ENCODE peak calls at places on chromosomes 11 and 22, in eight cellular contexts. G is lung; N is effector memory CD4-positive, alpha-beta T cell; R is aorta; V is heart left ventricle; C is body of pancreas; W is pancreas; T is lower lobe of right lung. X is an unnamed sample.

GRCh38 chr22:39634530-39635399 is 64.2 kb downstream of the CACNA1I start:
- DNase-seq in V (no peak), G (no peak), N (no peak), T (no peak), R (no peak), C (peak; percentile 18), W (no peak), X (no peak)

GRCh38 chr11:117701781-117702180 is 95.2 kb downstream of the DSCAML1 start:
- DNase-seq in W (no peak), R (no peak), V (no peak), G (no peak), C (no peak), T (no peak), N (no peak), X (no peak)

GRCh38 chr11:17846852-17847453 is 112.4 kb downstream of the KCNC1 start:
- DNase-seq in W (no peak), R (no peak), N (no peak), G (no peak), T (no peak), C (no peak), V (peak; percentile 10), X (no peak)

GRCh38 chr11:44568706-44569473 is 3.4 kb downstream of the CD82 start:
- DNase-seq in T (peak; percentile 87), W (peak; percentile 31), G (peak; percentile 79), V (peak; percentile 76), C (no peak), R (peak; percentile 92), N (peak; percentile 91), X (peak; percentile 91)

GRCh38 chr11:108084811-108085210 is 36.6 kb upstream of the ACAT1 start:
- DNase-seq in C (no peak), G (no peak), W (no peak), V (no peak), T (no peak), N (no peak), R (no peak), X (no peak)

GRCh38 chr11:47259178-47259977 is 1.6 kb downstream of the NR1H3 start:
- DNase-seq in T (peak; percentile 48), R (peak; percentile 61), V (peak; percentile 54), G (no peak), N (no peak), W (peak; percentile 38), C (no peak), X (no peak)

GRCh38 chr11:117146521-117146920 is 2.4 kb downstream of the PAFAH1B2 start:
- DNase-seq in T (no peak), G (no peak), R (no peak), V (no peak), N (no peak), C (no peak), W (no peak), X (no peak)

GRCh38 chr11:46597609-46598219 is 3.9 kb upstream of the AMBRA1 start:
- DNase-seq in C (no peak), T (no peak), V (no peak), W (no peak), R (no peak), N (no peak), G (no peak), X (no peak)

GRCh38 chr22:19984201-19984753 is 32.3 kb downstream of the ARVCF start:
- DNase-seq in V (peak; percentile 77), N (no peak), W (no peak), C (no peak), R (peak; percentile 89), T (no peak), G (no peak), X (no peak)

GRCh38 chr11:63592975-63593395 is 21.2 kb downstream of the PLAAT3 start:
- DNase-seq in R (no peak), G (no peak), V (no peak), W (no peak), C (peak; percentile 26), T (no peak), N (no peak), X (no peak)

GRCh38 chr22:23100124-23100801 is 29.9 kb downstream of the GNAZ start:
- DNase-seq in R (no peak), V (no peak), C (no peak), N (no peak), T (no peak), W (no peak), G (no peak), X (no peak)

GRCh38 chr11:61695917-61696316 is 15.7 kb downstream of the DAGLA start:
- DNase-seq in G (peak; percentile 69), N (peak; percentile 95), W (peak; percentile 81), C (peak; percentile 75), T (peak; percentile 85), R (peak; percentile 92), V (peak; percentile 80), X (peak; percentile 94)

GRCh38 chr11:125373426-125374391 is 122.4 kb downstream of the FEZ1 start:
- DNase-seq in N (no peak), T (no peak), W (no peak), G (peak; percentile 32), V (peak; percentile 58), C (no peak), R (no peak), X (no peak)

GRCh38 chr11:66281776-66282467 is 3.9 kb downstream of the CNIH2 start:
- DNase-seq in R (no peak), N (no peak), G (no peak), C (no peak), T (no peak), W (peak; percentile 38), V (no peak), X (no peak)

GRCh38 chr22:17732251-17732854 is 41.9 kb downstream of the BID start:
- DNase-seq in T (no peak), V (no peak), W (no peak), G (no peak), R (no peak), C (no peak), N (no peak), X (no peak)

GRCh38 chr11:13963169-13963948 is 836 bp downstream of the SPON1 start:
- DNase-seq in C (no peak), T (peak; percentile 45), W (no peak), R (peak; percentile 80), V (peak; percentile 29), N (no peak), G (no peak), X (no peak)

GRCh38 chr11:126490261-126490660 is 134.8 kb downstream of the ST3GAL4 start:
- DNase-seq in W (no peak), R (no peak), C (no peak), T (no peak), N (no peak), V (no peak), G (no peak), X (no peak)

GRCh38 chr22:30717331-30717921 is 22.8 kb downstream of the OSBP2 start:
- DNase-seq in C (no peak), N (no peak), W (no peak), R (no peak), G (no peak), T (no peak), V (no peak), X (no peak)
- H3K27ac ChIP-seq in C (no peak overlapping the region), N (no peak overlapping the region), W (no peak overlapping the region), R (no peak overlapping the region), G (no peak overlapping the region), T (no peak overlapping the region), V (no peak overlapping the region), X (no peak overlapping the region)

DNA sequence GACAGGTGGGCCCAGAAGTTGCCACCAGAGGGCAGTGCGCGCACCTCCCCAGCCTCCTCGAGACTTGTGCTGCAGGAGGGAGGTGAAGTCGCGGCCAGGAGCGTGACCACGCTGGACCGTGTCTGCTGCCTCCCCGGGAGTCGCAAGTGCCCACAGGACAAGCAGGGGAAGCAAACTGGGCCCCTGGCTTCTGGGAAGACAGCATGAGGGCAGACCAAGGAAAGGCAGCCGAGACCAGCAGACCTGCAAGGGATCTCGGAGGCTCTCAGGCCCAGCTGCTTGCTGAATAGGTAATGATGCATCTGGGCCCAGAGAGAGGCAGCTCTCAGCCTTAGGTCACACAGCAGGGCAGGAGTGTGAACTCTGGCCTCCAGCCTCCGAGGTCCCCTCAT is 17.0 kb upstream of the IL2RB start:
- DNase-seq in W (peak; percentile 82), T (peak; percentile 90), C (peak; percentile 83), G (peak; percentile 83), V (peak; percentile 83), R (peak; percentile 95), N (peak; percentile 59), X (peak; percentile 89)
- H3K4me3 ChIP-seq in W (no peak overlapping the region), T (peak overlapping the region; percentile 33), C (no peak overlapping the region), G (no peak overlapping the region), V (peak overlapping the region; percentile 19), R (no peak overlapping the region), N (peak overlapping the region; percentile 33), X (no peak overlapping the region)

GRCh38 chr11:119091083-119091650 is 6.5 kb downstream of the HMBS start:
- DNase-seq in T (no peak), C (no peak), G (no peak), V (no peak), W (no peak), R (no peak), N (no peak), X (no peak)
- H3K4me1 ChIP-seq in T (peaks cover 24% of the 10 kb centered on the region), C (peaks cover 31% of the 10 kb centered on the region), G (peaks cover 12% of the 10 kb centered on the region), V (peaks cover 25% of the 10 kb centered on the region), W (peaks cover 16% of the 10 kb centered on the region), R (no peaks in the 10 kb centered on the region), N (peaks cover 18% of the 10 kb centered on the region), X (peaks cover 28% of the 10 kb centered on the region)

DNA sequence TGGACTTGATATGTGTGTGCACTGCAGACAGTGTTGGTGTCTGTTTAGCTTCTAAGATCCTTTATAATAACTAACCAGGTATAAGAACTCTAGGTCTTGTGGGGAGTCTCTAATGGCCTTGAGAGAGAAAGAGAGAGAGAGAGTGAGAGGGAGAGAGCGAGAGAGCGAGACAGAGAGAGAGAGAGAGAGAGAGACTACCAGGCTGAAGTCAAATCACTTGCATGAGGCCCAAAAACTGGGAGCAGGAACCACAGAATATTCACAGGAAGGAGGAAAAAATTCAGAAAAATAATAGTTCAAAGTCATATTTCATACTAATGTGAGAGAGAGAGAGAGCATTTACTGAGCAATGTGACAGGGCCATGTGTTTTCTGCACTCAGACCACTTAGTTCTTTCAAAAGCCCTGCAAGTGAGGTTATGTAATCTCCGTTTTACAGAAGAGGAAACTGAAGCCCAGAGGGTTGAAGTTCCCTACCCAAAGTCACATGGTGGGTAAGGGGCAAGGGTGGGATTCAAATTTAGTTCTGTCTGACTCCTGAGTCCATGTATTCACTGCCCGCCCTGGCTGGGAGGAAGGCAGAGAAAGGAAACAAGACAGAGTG is 8.5 kb upstream of the MIAT start:
- DNase-seq in C (no peak), W (no peak), G (no peak), N (no peak), V (no peak), R (no peak), T (no peak), X (no peak)
- H3K27ac ChIP-seq in C (no peak overlapping the region), W (no peak overlapping the region), G (no peak overlapping the region), N (no peak overlapping the region), V (no peak overlapping the region), R (no peak overlapping the region), T (no peak overlapping the region), X (no peak overlapping the region)

X was measured in right atrium auricular region.